ENCODE peak calls at places on chromosomes 5 and 9, in five cellular contexts. One of them, this sample, is unnamed. For H3K9me3 and H3K4me1, the result is how much of the 10 kb centered on the place peaks cover.

GRCh38 chr5:175686396-175686795 is 28.5 kb downstream of the HRH2 start:
- DNase-seq in endothelial cell of umbilical vein: no peak
- DNase-seq in fibroblast of lung: no peak
- DNase-seq in BE2C: no peak
- DNase-seq in transverse colon: no peak
- DNase-seq in this sample: no peak

GRCh38 chr9:38339087-38339486 is 53.4 kb upstream of the ALDH1B1 start:
- DNase-seq in transverse colon: no peak
- DNase-seq in fibroblast of lung: peak
- DNase-seq in endothelial cell of umbilical vein: no peak
- DNase-seq in BE2C: no peak
- DNase-seq in this sample: peak

GRCh38 chr9:70094747-70095146 is 51.1 kb downstream of the MAMDC2 start:
- DNase-seq in BE2C: no peak
- DNase-seq in transverse colon: no peak
- DNase-seq in endothelial cell of umbilical vein: no peak
- DNase-seq in fibroblast of lung: no peak
- DNase-seq in this sample: no peak

GRCh38 chr5:52502591-52502990 is 285.1 kb upstream of the ITGA1 start:
- DNase-seq in transverse colon: no peak
- DNase-seq in BE2C: peak
- DNase-seq in fibroblast of lung: no peak
- DNase-seq in endothelial cell of umbilical vein: no peak
- DNase-seq in this sample: no peak

GRCh38 chr9:135924628-135925338 is 17.4 kb upstream of the CAMSAP1 start:
- DNase-seq in transverse colon: no peak
- DNase-seq in fibroblast of lung: no peak
- DNase-seq in endothelial cell of umbilical vein: no peak
- DNase-seq in BE2C: no peak
- DNase-seq in this sample: no peak

GRCh38 chr9:111108946-111109345 is 70.7 kb upstream of the LPAR1 start:
- DNase-seq in endothelial cell of umbilical vein: no peak
- DNase-seq in fibroblast of lung: peak
- DNase-seq in transverse colon: no peak
- DNase-seq in BE2C: no peak
- DNase-seq in this sample: peak

GRCh38 chr5:14208071-14209021 is 65.2 kb downstream of the TRIO start:
- DNase-seq in transverse colon: peak
- DNase-seq in BE2C: no peak
- DNase-seq in endothelial cell of umbilical vein: peak
- DNase-seq in fibroblast of lung: peak
- DNase-seq in this sample: no peak

GRCh38 chr9:132531187-132531586 is 51.2 kb upstream of the BARHL1 start:
- DNase-seq in transverse colon: no peak
- DNase-seq in fibroblast of lung: no peak
- DNase-seq in BE2C: peak
- DNase-seq in endothelial cell of umbilical vein: no peak
- DNase-seq in this sample: no peak

GRCh38 chr5:114223866-114224265 is 138.0 kb upstream of the KCNN2 start:
- DNase-seq in transverse colon: no peak
- DNase-seq in BE2C: peak
- DNase-seq in endothelial cell of umbilical vein: peak
- DNase-seq in fibroblast of lung: no peak
- DNase-seq in this sample: no peak

GRCh38 chr5:57185301-57185700 is 11.4 kb downstream of the GPBP1 start:
- DNase-seq in fibroblast of lung: no peak
- DNase-seq in endothelial cell of umbilical vein: no peak
- DNase-seq in BE2C: no peak
- DNase-seq in transverse colon: no peak
- DNase-seq in this sample: peak

GRCh38 chr5:148831590-148832565 is 5.5 kb downstream of the ADRB2 start:
- DNase-seq in fibroblast of lung: no peak
- DNase-seq in transverse colon: no peak
- DNase-seq in BE2C: no peak
- DNase-seq in endothelial cell of umbilical vein: no peak
- DNase-seq in this sample: peak

GRCh38 chr9:99299214-99300102 is 77.4 kb downstream of the SEC61B start:
- DNase-seq in fibroblast of lung: peak
- DNase-seq in BE2C: no peak
- DNase-seq in endothelial cell of umbilical vein: peak
- DNase-seq in transverse colon: no peak
- DNase-seq in this sample: no peak

GRCh38 chr9:4262735-4263141 is 37.1 kb downstream of the GLIS3 start:
- DNase-seq in transverse colon: no peak
- DNase-seq in BE2C: no peak
- DNase-seq in endothelial cell of umbilical vein: peak
- DNase-seq in fibroblast of lung: peak
- DNase-seq in this sample: no peak

GRCh38 chr9:93244510-93245436 is 60.8 kb downstream of the WNK2 start:
- DNase-seq in endothelial cell of umbilical vein: no peak
- DNase-seq in fibroblast of lung: no peak
- DNase-seq in BE2C: no peak
- DNase-seq in transverse colon: peak
- DNase-seq in this sample: peak

GRCh38 chr9:87434341-87434740 is 63.3 kb upstream of the DAPK1 start:
- DNase-seq in fibroblast of lung: no peak
- DNase-seq in endothelial cell of umbilical vein: no peak
- DNase-seq in transverse colon: no peak
- DNase-seq in BE2C: no peak
- DNase-seq in this sample: no peak

GRCh38 chr5:92562065-92562464 is 1019.0 kb downstream of the NR2F1-AS1 start:
- DNase-seq in transverse colon: no peak
- DNase-seq in endothelial cell of umbilical vein: no peak
- DNase-seq in BE2C: no peak
- DNase-seq in fibroblast of lung: peak
- DNase-seq in this sample: no peak

GRCh38 chr9:105419981-105420597 is 27.7 kb upstream of the FSD1L start:
- DNase-seq in transverse colon: no peak
- DNase-seq in BE2C: no peak
- DNase-seq in fibroblast of lung: no peak
- DNase-seq in endothelial cell of umbilical vein: no peak
- DNase-seq in this sample: no peak

GRCh38 chr5:132089363-132089762 is 15.8 kb downstream of the CSF2 start:
- DNase-seq in endothelial cell of umbilical vein: no peak
- DNase-seq in fibroblast of lung: no peak
- DNase-seq in BE2C: no peak
- DNase-seq in transverse colon: no peak
- DNase-seq in this sample: no peak

GRCh38 chr5:16596541-16596940 is 20.3 kb downstream of the RETREG1 start:
- DNase-seq in BE2C: no peak
- DNase-seq in endothelial cell of umbilical vein: no peak
- DNase-seq in transverse colon: no peak
- DNase-seq in fibroblast of lung: no peak
- DNase-seq in this sample: no peak

GRCh38 chr5:83595217-83595616 is 123.7 kb downstream of the VCAN start:
- DNase-seq in fibroblast of lung: no peak
- DNase-seq in endothelial cell of umbilical vein: no peak
- DNase-seq in transverse colon: no peak
- DNase-seq in BE2C: no peak
- DNase-seq in this sample: no peak
- TF ChIP-seq CTCF in fibroblast of lung: no peak
- TF ChIP-seq CTCF in endothelial cell of umbilical vein: no peak
- TF ChIP-seq CTCF in transverse colon: no peak
- TF ChIP-seq CTCF in BE2C: peak
- TF ChIP-seq CTCF in this sample: no peak

DNA sequence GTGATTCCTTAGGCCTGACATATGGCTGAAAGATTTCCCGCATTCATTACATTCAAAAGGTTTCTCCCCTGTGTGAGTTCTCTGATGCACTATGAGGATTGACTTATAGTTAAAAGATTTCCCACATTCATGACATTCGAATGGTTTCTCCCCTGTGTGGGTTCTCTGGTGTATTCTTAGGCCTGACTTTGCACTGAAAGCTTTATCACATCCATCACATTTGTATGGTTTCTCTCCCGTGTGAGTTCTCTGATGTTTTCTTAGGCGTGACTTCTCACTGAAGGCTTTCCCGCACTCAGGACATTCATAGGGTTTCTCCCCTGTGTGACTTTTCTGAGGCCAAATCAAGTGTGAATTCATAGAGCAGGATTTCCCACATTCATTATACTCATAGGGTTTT is 35.8 kb downstream of the ZNF782 start:
- DNase-seq in fibroblast of lung: peak
- DNase-seq in endothelial cell of umbilical vein: peak
- DNase-seq in transverse colon: no peak
- DNase-seq in BE2C: no peak
- DNase-seq in this sample: no peak
- H3K9me3 ChIP-seq in fibroblast of lung: under half
- H3K9me3 ChIP-seq in endothelial cell of umbilical vein: under half
- H3K9me3 ChIP-seq in transverse colon: half or more
- H3K9me3 ChIP-seq in BE2C: under half
- H3K9me3 ChIP-seq in this sample: under half

GRCh38 chr5:123778641-123779040 is 266.7 kb downstream of the CSNK1G3 start:
- DNase-seq in BE2C: no peak
- DNase-seq in endothelial cell of umbilical vein: no peak
- DNase-seq in transverse colon: no peak
- DNase-seq in fibroblast of lung: no peak
- DNase-seq in this sample: no peak
- H3K4me1 ChIP-seq in BE2C: under half
- H3K4me1 ChIP-seq in endothelial cell of umbilical vein: under half
- H3K4me1 ChIP-seq in transverse colon: under half
- H3K4me1 ChIP-seq in fibroblast of lung: under half
- H3K4me1 ChIP-seq in this sample: under half

GRCh38 chr5:74641014-74641777 is 668 bp upstream of the ENC1 start:
- DNase-seq in fibroblast of lung: peak
- DNase-seq in transverse colon: peak
- DNase-seq in endothelial cell of umbilical vein: peak
- DNase-seq in BE2C: peak
- DNase-seq in this sample: peak

GRCh38 chr5:74640450-74641013 is at the start of gene ENC1:
- DNase-seq in endothelial cell of umbilical vein: peak
- DNase-seq in BE2C: peak
- DNase-seq in transverse colon: peak
- DNase-seq in fibroblast of lung: peak
- DNase-seq in this sample: peak

GRCh38 chr5:74638776-74639537 is 1.6 kb downstream of the ENC1 start:
- DNase-seq in BE2C: no peak
- DNase-seq in transverse colon: no peak
- DNase-seq in fibroblast of lung: peak
- DNase-seq in endothelial cell of umbilical vein: peak
- DNase-seq in this sample: no peak

GRCh38 chr5:74641778-74642542 is 1.4 kb upstream of the ENC1 start:
- DNase-seq in BE2C: peak
- DNase-seq in endothelial cell of umbilical vein: peak
- DNase-seq in fibroblast of lung: peak
- DNase-seq in transverse colon: peak
- DNase-seq in this sample: peak

GRCh38 chr5:74639538-74640449 is 734 bp downstream of the ENC1 start:
- DNase-seq in fibroblast of lung: peak
- DNase-seq in BE2C: peak
- DNase-seq in endothelial cell of umbilical vein: peak
- DNase-seq in transverse colon: peak
- DNase-seq in this sample: peak
- TF ChIP-seq CTCF in fibroblast of lung: no peak
- TF ChIP-seq CTCF in BE2C: no peak
- TF ChIP-seq CTCF in endothelial cell of umbilical vein: peak
- TF ChIP-seq CTCF in transverse colon: peak
- TF ChIP-seq CTCF in this sample: no peak

DNA sequence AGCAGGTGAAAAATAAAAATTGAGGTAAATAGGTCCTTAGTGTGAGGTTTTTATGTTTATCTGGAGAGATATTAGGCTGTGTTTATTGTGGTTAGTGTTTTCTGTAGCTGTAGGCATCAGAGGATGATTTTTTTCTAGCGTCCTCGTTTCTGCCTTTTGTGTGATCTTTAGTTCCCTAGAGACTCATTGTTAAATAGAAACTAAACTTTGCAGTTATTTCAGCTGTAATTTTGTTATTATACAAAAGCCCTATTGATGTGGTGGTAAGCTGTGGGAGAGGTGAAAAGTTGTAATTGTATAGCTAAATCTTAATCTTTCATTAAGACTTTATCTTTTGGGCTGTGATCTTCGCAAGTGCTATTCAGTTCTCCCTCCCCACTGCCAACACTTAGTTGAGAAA is 340.3 kb downstream of the CYLC2 start:
- DNase-seq in endothelial cell of umbilical vein: no peak
- DNase-seq in transverse colon: no peak
- DNase-seq in BE2C: no peak
- DNase-seq in fibroblast of lung: no peak
- DNase-seq in this sample: no peak
- H3K9me3 ChIP-seq in endothelial cell of umbilical vein: under half
- H3K9me3 ChIP-seq in transverse colon: under half
- H3K9me3 ChIP-seq in BE2C: under half
- H3K9me3 ChIP-seq in fibroblast of lung: under half
- H3K9me3 ChIP-seq in this sample: under half

DNA sequence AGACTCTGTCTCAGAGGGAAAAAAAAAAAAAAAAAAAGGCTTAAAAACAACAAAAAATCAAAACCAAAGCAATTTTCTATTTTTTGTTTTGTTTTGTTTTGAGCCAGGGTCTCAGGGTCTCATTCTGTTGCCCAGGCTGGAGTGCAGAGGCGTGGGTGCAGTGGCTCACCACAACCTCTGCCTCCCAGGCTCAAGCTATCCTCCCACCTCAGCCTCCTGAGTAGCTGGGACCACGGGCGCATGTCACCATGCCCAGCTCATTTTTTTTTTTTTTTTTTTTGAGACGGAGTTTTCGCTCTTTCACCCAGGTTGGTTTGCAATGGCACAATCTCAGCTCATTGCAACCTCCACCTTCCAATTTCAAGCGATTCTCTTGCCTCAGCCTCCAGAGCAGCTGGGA is 5.7 kb downstream of the STK10 start:
- DNase-seq in transverse colon: no peak
- DNase-seq in endothelial cell of umbilical vein: no peak
- DNase-seq in BE2C: no peak
- DNase-seq in fibroblast of lung: no peak
- DNase-seq in this sample: no peak
- H3K4me1 ChIP-seq in transverse colon: under half
- H3K4me1 ChIP-seq in endothelial cell of umbilical vein: under half
- H3K4me1 ChIP-seq in BE2C: under half
- H3K4me1 ChIP-seq in fibroblast of lung: under half
- H3K4me1 ChIP-seq in this sample: under half